ENCODE peak calls at places on chromosomes 2 and 18, in six cellular contexts. One of them, this sample, is unnamed.

GRCh38 chr2:234102112-234102511 is 51.6 kb downstream of the SPP2 start:
- DNase-seq in stomach: peak
- DNase-seq in NCI-H2081: no peak
- DNase-seq in iPS DF 19.7: no peak
- DNase-seq in WERI-Rb-1: no peak
- DNase-seq in astrocyte of the spinal cord: no peak
- DNase-seq in this sample: no peak

GRCh38 chr2:134131681-134132486 is 122.0 kb upstream of the MGAT5 start:
- DNase-seq in stomach: no peak
- DNase-seq in NCI-H2081: no peak
- DNase-seq in iPS DF 19.7: no peak
- DNase-seq in WERI-Rb-1: no peak
- DNase-seq in astrocyte of the spinal cord: no peak
- DNase-seq in this sample: no peak

GRCh38 chr2:158781562-158781961 is 13.6 kb upstream of the DAPL1 start:
- DNase-seq in stomach: no peak
- DNase-seq in NCI-H2081: no peak
- DNase-seq in iPS DF 19.7: no peak
- DNase-seq in WERI-Rb-1: no peak
- DNase-seq in astrocyte of the spinal cord: peak
- DNase-seq in this sample: peak

GRCh38 chr2:236178921-236179652 is 10.9 kb upstream of the GBX2 start:
- DNase-seq in stomach: no peak
- DNase-seq in NCI-H2081: no peak
- DNase-seq in iPS DF 19.7: no peak
- DNase-seq in WERI-Rb-1: no peak
- DNase-seq in astrocyte of the spinal cord: no peak
- DNase-seq in this sample: no peak

GRCh38 chr2:149901231-149901859 is 313.8 kb upstream of the MMADHC start:
- DNase-seq in stomach: no peak
- DNase-seq in NCI-H2081: no peak
- DNase-seq in iPS DF 19.7: no peak
- DNase-seq in WERI-Rb-1: no peak
- DNase-seq in astrocyte of the spinal cord: no peak
- DNase-seq in this sample: no peak

GRCh38 chr2:83967854-83968253 is 491.2 kb downstream of the SUCLG1 start:
- DNase-seq in stomach: no peak
- DNase-seq in NCI-H2081: no peak
- DNase-seq in iPS DF 19.7: no peak
- DNase-seq in WERI-Rb-1: no peak
- DNase-seq in astrocyte of the spinal cord: no peak
- DNase-seq in this sample: no peak

GRCh38 chr2:40353236-40353635 is 98.7 kb downstream of the SLC8A1 start:
- DNase-seq in stomach: no peak
- DNase-seq in NCI-H2081: no peak
- DNase-seq in iPS DF 19.7: no peak
- DNase-seq in WERI-Rb-1: no peak
- DNase-seq in astrocyte of the spinal cord: no peak
- DNase-seq in this sample: no peak

GRCh38 chr2:47506024-47506423 is 103.1 kb downstream of the MSH2 start:
- DNase-seq in stomach: no peak
- DNase-seq in NCI-H2081: no peak
- DNase-seq in iPS DF 19.7: no peak
- DNase-seq in WERI-Rb-1: no peak
- DNase-seq in astrocyte of the spinal cord: no peak
- DNase-seq in this sample: no peak

GRCh38 chr2:65654496-65654895 is 222.1 kb upstream of the SPRED2 start:
- DNase-seq in stomach: no peak
- DNase-seq in NCI-H2081: no peak
- DNase-seq in iPS DF 19.7: no peak
- DNase-seq in WERI-Rb-1: peak
- DNase-seq in astrocyte of the spinal cord: no peak
- DNase-seq in this sample: no peak

GRCh38 chr2:190387422-190387821 is 20.7 kb upstream of the MFSD6 start:
- DNase-seq in stomach: no peak
- DNase-seq in NCI-H2081: no peak
- DNase-seq in iPS DF 19.7: no peak
- DNase-seq in WERI-Rb-1: no peak
- DNase-seq in astrocyte of the spinal cord: no peak
- DNase-seq in this sample: no peak

GRCh38 chr18:60466671-60467070 is 94.1 kb upstream of the MC4R start:
- DNase-seq in stomach: no peak
- DNase-seq in NCI-H2081: no peak
- DNase-seq in iPS DF 19.7: no peak
- DNase-seq in WERI-Rb-1: no peak
- DNase-seq in astrocyte of the spinal cord: peak
- DNase-seq in this sample: peak

GRCh38 chr2:1739961-1740713 is 4.2 kb downstream of the PXDN start:
- DNase-seq in stomach: no peak
- DNase-seq in NCI-H2081: no peak
- DNase-seq in iPS DF 19.7: no peak
- DNase-seq in WERI-Rb-1: peak
- DNase-seq in astrocyte of the spinal cord: peak
- DNase-seq in this sample: peak

GRCh38 chr2:96800762-96801463 is 15.2 kb upstream of the CNNM3 start:
- DNase-seq in stomach: peak
- DNase-seq in NCI-H2081: peak
- DNase-seq in iPS DF 19.7: no peak
- DNase-seq in WERI-Rb-1: peak
- DNase-seq in astrocyte of the spinal cord: peak
- DNase-seq in this sample: peak

GRCh38 chr2:181787310-181788048 is 104.1 kb upstream of the ITPRID2 start:
- DNase-seq in stomach: no peak
- DNase-seq in NCI-H2081: no peak
- DNase-seq in iPS DF 19.7: no peak
- DNase-seq in WERI-Rb-1: no peak
- DNase-seq in astrocyte of the spinal cord: no peak
- DNase-seq in this sample: no peak

GRCh38 chr2:60852282-60852860 is 29.0 kb upstream of the REL start:
- DNase-seq in stomach: no peak
- DNase-seq in NCI-H2081: no peak
- DNase-seq in iPS DF 19.7: no peak
- DNase-seq in WERI-Rb-1: no peak
- DNase-seq in astrocyte of the spinal cord: no peak
- DNase-seq in this sample: no peak

GRCh38 chr2:233743464-233744259 is 14.8 kb downstream of the UGT1A3 start:
- DNase-seq in stomach: no peak
- DNase-seq in NCI-H2081: no peak
- DNase-seq in iPS DF 19.7: no peak
- DNase-seq in WERI-Rb-1: no peak
- DNase-seq in astrocyte of the spinal cord: no peak
- DNase-seq in this sample: no peak

GRCh38 chr18:49859725-49860124 is 46.4 kb upstream of the ACAA2 start:
- DNase-seq in stomach: peak
- DNase-seq in NCI-H2081: no peak
- DNase-seq in iPS DF 19.7: no peak
- DNase-seq in WERI-Rb-1: no peak
- DNase-seq in astrocyte of the spinal cord: no peak
- DNase-seq in this sample: no peak

GRCh38 chr2:38164881-38165280 is 88.9 kb upstream of the CYP1B1 start:
- DNase-seq in stomach: no peak
- DNase-seq in NCI-H2081: no peak
- DNase-seq in iPS DF 19.7: no peak
- DNase-seq in WERI-Rb-1: no peak
- DNase-seq in astrocyte of the spinal cord: no peak
- DNase-seq in this sample: no peak

GRCh38 chr2:64104944-64105343 is 39.3 kb downstream of the PELI1 start:
- DNase-seq in stomach: no peak
- DNase-seq in NCI-H2081: no peak
- DNase-seq in iPS DF 19.7: no peak
- DNase-seq in WERI-Rb-1: no peak
- DNase-seq in astrocyte of the spinal cord: no peak
- DNase-seq in this sample: no peak

GRCh38 chr2:97891611-97892010 is 104.1 kb downstream of the TMEM131 start:
- DNase-seq in stomach: no peak
- DNase-seq in NCI-H2081: no peak
- DNase-seq in iPS DF 19.7: peak
- DNase-seq in WERI-Rb-1: no peak
- DNase-seq in astrocyte of the spinal cord: no peak
- DNase-seq in this sample: no peak

GRCh38 chr2:74188018-74188601 is 9.4 kb upstream of the MOB1A start:
- DNase-seq in stomach: no peak
- DNase-seq in NCI-H2081: no peak
- DNase-seq in iPS DF 19.7: peak
- DNase-seq in WERI-Rb-1: peak
- DNase-seq in astrocyte of the spinal cord: peak
- DNase-seq in this sample: peak

GRCh38 chr2:187547353-187547979 is 6.8 kb downstream of the TFPI start:
- DNase-seq in stomach: no peak
- DNase-seq in NCI-H2081: no peak
- DNase-seq in iPS DF 19.7: no peak
- DNase-seq in WERI-Rb-1: peak
- DNase-seq in astrocyte of the spinal cord: peak
- DNase-seq in this sample: peak

GRCh38 chr2:47214990-47215389 is 59.9 kb upstream of the STPG4 start:
- DNase-seq in stomach: no peak
- DNase-seq in NCI-H2081: no peak
- DNase-seq in iPS DF 19.7: no peak
- DNase-seq in WERI-Rb-1: no peak
- DNase-seq in astrocyte of the spinal cord: no peak
- DNase-seq in this sample: no peak